ENCODE peak calls at places on chromosomes 5 and 9, in seven cellular contexts. One of them, this sample, is unnamed. For H3K4me1, the result is how much of the 10 kb centered on the place peaks cover.

GRCh38 chr9:106954562-106954961 is 91.6 kb downstream of the ZNF462 start:
- DNase-seq in H9: no peak
- DNase-seq in neuronal stem cell: no peak
- DNase-seq in H1: no peak
- DNase-seq in IMR-90: no peak
- DNase-seq in mesenchymal stem cell: peak
- DNase-seq in trophoblast cell: peak
- DNase-seq in this sample: no peak

GRCh38 chr9:14281136-14281795 is 32.7 kb downstream of the NFIB start:
- DNase-seq in IMR-90: no peak
- DNase-seq in trophoblast cell: no peak
- DNase-seq in H1: no peak
- DNase-seq in H9: no peak
- DNase-seq in neuronal stem cell: no peak
- DNase-seq in mesenchymal stem cell: peak
- DNase-seq in this sample: no peak

GRCh38 chr5:64190562-64191306 is 25.1 kb downstream of the RNF180 start:
- DNase-seq in H1: no peak
- DNase-seq in H9: no peak
- DNase-seq in trophoblast cell: no peak
- DNase-seq in IMR-90: no peak
- DNase-seq in mesenchymal stem cell: no peak
- DNase-seq in neuronal stem cell: no peak
- DNase-seq in this sample: no peak

GRCh38 chr9:36315283-36315682 is 57.0 kb upstream of the GNE start:
- DNase-seq in neuronal stem cell: no peak
- DNase-seq in IMR-90: no peak
- DNase-seq in H9: no peak
- DNase-seq in H1: no peak
- DNase-seq in trophoblast cell: no peak
- DNase-seq in mesenchymal stem cell: peak
- DNase-seq in this sample: no peak

GRCh38 chr5:4374866-4375265 is 765.3 kb upstream of the ADAMTS16 start:
- DNase-seq in mesenchymal stem cell: no peak
- DNase-seq in H9: no peak
- DNase-seq in IMR-90: no peak
- DNase-seq in neuronal stem cell: no peak
- DNase-seq in trophoblast cell: no peak
- DNase-seq in H1: no peak
- DNase-seq in this sample: peak

GRCh38 chr9:124660341-124660801 is 110.7 kb downstream of the NR6A1 start:
- DNase-seq in mesenchymal stem cell: peak
- DNase-seq in IMR-90: peak
- DNase-seq in H1: no peak
- DNase-seq in neuronal stem cell: peak
- DNase-seq in trophoblast cell: peak
- DNase-seq in H9: peak
- DNase-seq in this sample: peak

GRCh38 chr9:87535817-87536539 is 38.3 kb downstream of the DAPK1 start:
- DNase-seq in neuronal stem cell: no peak
- DNase-seq in IMR-90: no peak
- DNase-seq in mesenchymal stem cell: no peak
- DNase-seq in H9: peak
- DNase-seq in H1: no peak
- DNase-seq in trophoblast cell: no peak
- DNase-seq in this sample: no peak

GRCh38 chr5:89397096-89397495 is 514.1 kb upstream of the MEF2C start:
- DNase-seq in H1: no peak
- DNase-seq in neuronal stem cell: no peak
- DNase-seq in IMR-90: no peak
- DNase-seq in H9: no peak
- DNase-seq in trophoblast cell: no peak
- DNase-seq in mesenchymal stem cell: peak
- DNase-seq in this sample: no peak

GRCh38 chr5:76527685-76528161 is 95.5 kb downstream of the F2RL2 start:
- DNase-seq in mesenchymal stem cell: no peak
- DNase-seq in IMR-90: peak
- DNase-seq in H9: no peak
- DNase-seq in H1: no peak
- DNase-seq in neuronal stem cell: no peak
- DNase-seq in trophoblast cell: peak
- DNase-seq in this sample: peak

GRCh38 chr5:159975462-159976019 is 33.4 kb upstream of the TTC1 start:
- DNase-seq in H9: no peak
- DNase-seq in mesenchymal stem cell: peak
- DNase-seq in trophoblast cell: no peak
- DNase-seq in IMR-90: peak
- DNase-seq in H1: no peak
- DNase-seq in neuronal stem cell: no peak
- DNase-seq in this sample: peak

GRCh38 chr9:131348631-131349521 is 45.0 kb upstream of the PRRC2B start:
- DNase-seq in H1: no peak
- DNase-seq in neuronal stem cell: no peak
- DNase-seq in H9: peak
- DNase-seq in mesenchymal stem cell: no peak
- DNase-seq in trophoblast cell: no peak
- DNase-seq in IMR-90: no peak
- DNase-seq in this sample: peak

GRCh38 chr5:89353837-89354551 is 471.0 kb upstream of the MEF2C start:
- DNase-seq in mesenchymal stem cell: no peak
- DNase-seq in neuronal stem cell: no peak
- DNase-seq in IMR-90: no peak
- DNase-seq in trophoblast cell: no peak
- DNase-seq in H1: no peak
- DNase-seq in H9: no peak
- DNase-seq in this sample: peak

GRCh38 chr5:99355881-99356280 is 427.1 kb upstream of the CHD1 start:
- DNase-seq in mesenchymal stem cell: no peak
- DNase-seq in trophoblast cell: peak
- DNase-seq in H9: no peak
- DNase-seq in H1: no peak
- DNase-seq in neuronal stem cell: no peak
- DNase-seq in IMR-90: no peak
- DNase-seq in this sample: no peak

GRCh38 chr5:141349917-141350619 is at the start of gene PCDHGB1:
- DNase-seq in H1: peak
- DNase-seq in trophoblast cell: no peak
- DNase-seq in IMR-90: peak
- DNase-seq in mesenchymal stem cell: peak
- DNase-seq in neuronal stem cell: no peak
- DNase-seq in H9: peak
- DNase-seq in this sample: peak

GRCh38 chr5:102767864-102768263 is 12.8 kb downstream of the PAM start:
- DNase-seq in mesenchymal stem cell: no peak
- DNase-seq in trophoblast cell: no peak
- DNase-seq in H9: no peak
- DNase-seq in IMR-90: no peak
- DNase-seq in H1: no peak
- DNase-seq in neuronal stem cell: no peak
- DNase-seq in this sample: no peak

GRCh38 chr5:65482280-65482726 is 583 bp upstream of the ADAMTS6 start:
- DNase-seq in neuronal stem cell: no peak
- DNase-seq in trophoblast cell: no peak
- DNase-seq in H1: no peak
- DNase-seq in H9: no peak
- DNase-seq in IMR-90: peak
- DNase-seq in mesenchymal stem cell: peak
- DNase-seq in this sample: no peak

GRCh38 chr9:109117856-109118801 is 1.6 kb downstream of the TMEM245 start:
- DNase-seq in H1: no peak
- DNase-seq in IMR-90: peak
- DNase-seq in trophoblast cell: peak
- DNase-seq in mesenchymal stem cell: peak
- DNase-seq in H9: no peak
- DNase-seq in neuronal stem cell: no peak
- DNase-seq in this sample: no peak

GRCh38 chr5:178465861-178466288 is 124.3 kb downstream of the COL23A1 start:
- DNase-seq in mesenchymal stem cell: no peak
- DNase-seq in H9: no peak
- DNase-seq in trophoblast cell: no peak
- DNase-seq in H1: no peak
- DNase-seq in neuronal stem cell: no peak
- DNase-seq in IMR-90: no peak
- DNase-seq in this sample: no peak

GRCh38 chr5:141857226-141857625 is 21.0 kb downstream of the PCDH1 start:
- DNase-seq in H9: no peak
- DNase-seq in trophoblast cell: no peak
- DNase-seq in IMR-90: no peak
- DNase-seq in H1: no peak
- DNase-seq in neuronal stem cell: no peak
- DNase-seq in mesenchymal stem cell: no peak
- DNase-seq in this sample: no peak

GRCh38 chr9:33868430-33869000 is 51.6 kb downstream of the UBE2R2 start:
- DNase-seq in IMR-90: peak
- DNase-seq in H9: no peak
- DNase-seq in trophoblast cell: no peak
- DNase-seq in H1: no peak
- DNase-seq in neuronal stem cell: no peak
- DNase-seq in mesenchymal stem cell: no peak
- DNase-seq in this sample: no peak

GRCh38 chr5:159290741-159291140 is 27.7 kb downstream of the UBLCP1 start:
- DNase-seq in neuronal stem cell: no peak
- DNase-seq in trophoblast cell: no peak
- DNase-seq in IMR-90: peak
- DNase-seq in mesenchymal stem cell: no peak
- DNase-seq in H1: no peak
- DNase-seq in H9: no peak
- DNase-seq in this sample: no peak

GRCh38 chr9:17065062-17065461 is 69.8 kb upstream of the CNTLN start:
- DNase-seq in neuronal stem cell: no peak
- DNase-seq in trophoblast cell: no peak
- DNase-seq in H9: no peak
- DNase-seq in H1: no peak
- DNase-seq in mesenchymal stem cell: no peak
- DNase-seq in IMR-90: peak
- DNase-seq in this sample: no peak

GRCh38 chr5:139306197-139306596 is 12.7 kb downstream of the MATR3 start:
- DNase-seq in neuronal stem cell: no peak
- DNase-seq in mesenchymal stem cell: no peak
- DNase-seq in trophoblast cell: no peak
- DNase-seq in H9: no peak
- DNase-seq in IMR-90: no peak
- DNase-seq in H1: no peak
- DNase-seq in this sample: no peak

GRCh38 chr9:72292184-72292787 is 72.7 kb downstream of the ZFAND5 start:
- DNase-seq in trophoblast cell: no peak
- DNase-seq in IMR-90: peak
- DNase-seq in H9: no peak
- DNase-seq in mesenchymal stem cell: peak
- DNase-seq in H1: no peak
- DNase-seq in neuronal stem cell: no peak
- DNase-seq in this sample: no peak

GRCh38 chr9:137984520-137985257 is 107.1 kb downstream of the CACNA1B start:
- DNase-seq in neuronal stem cell: no peak
- DNase-seq in trophoblast cell: no peak
- DNase-seq in mesenchymal stem cell: no peak
- DNase-seq in H9: no peak
- DNase-seq in H1: no peak
- DNase-seq in IMR-90: no peak
- DNase-seq in this sample: no peak

GRCh38 chr5:59744531-59744992 is 149.0 kb downstream of the PDE4D start:
- DNase-seq in H9: no peak
- DNase-seq in mesenchymal stem cell: peak
- DNase-seq in H1: no peak
- DNase-seq in trophoblast cell: no peak
- DNase-seq in neuronal stem cell: no peak
- DNase-seq in IMR-90: peak
- DNase-seq in this sample: no peak

GRCh38 chr5:162068412-162068811 is 839 bp downstream of the GABRG2 start:
- DNase-seq in IMR-90: no peak
- DNase-seq in mesenchymal stem cell: peak
- DNase-seq in neuronal stem cell: peak
- DNase-seq in trophoblast cell: peak
- DNase-seq in H1: peak
- DNase-seq in H9: peak
- DNase-seq in this sample: peak

GRCh38 chr9:106869458-106869857 is 6.5 kb downstream of the ZNF462 start:
- DNase-seq in IMR-90: peak
- DNase-seq in H1: no peak
- DNase-seq in neuronal stem cell: no peak
- DNase-seq in H9: no peak
- DNase-seq in mesenchymal stem cell: no peak
- DNase-seq in trophoblast cell: no peak
- DNase-seq in this sample: no peak

GRCh38 chr9:4141201-4141750 is 158.6 kb downstream of the GLIS3 start:
- DNase-seq in H9: no peak
- DNase-seq in mesenchymal stem cell: no peak
- DNase-seq in IMR-90: peak
- DNase-seq in H1: no peak
- DNase-seq in trophoblast cell: no peak
- DNase-seq in neuronal stem cell: no peak
- DNase-seq in this sample: no peak

GRCh38 chr5:104815212-104815611 is 1252.6 kb upstream of the NUDT12 start:
- DNase-seq in H1: no peak
- DNase-seq in IMR-90: no peak
- DNase-seq in neuronal stem cell: peak
- DNase-seq in H9: no peak
- DNase-seq in mesenchymal stem cell: no peak
- DNase-seq in trophoblast cell: no peak
- DNase-seq in this sample: no peak
- H3K4me1 ChIP-seq in H1: under half
- H3K4me1 ChIP-seq in IMR-90: under half
- H3K4me1 ChIP-seq in neuronal stem cell: under half
- H3K4me1 ChIP-seq in H9: under half
- H3K4me1 ChIP-seq in mesenchymal stem cell: under half
- H3K4me1 ChIP-seq in trophoblast cell: under half
- H3K4me1 ChIP-seq in this sample: under half

GRCh38 chr5:961002-961710 is 47.4 kb upstream of the NKD2 start:
- DNase-seq in neuronal stem cell: no peak
- DNase-seq in mesenchymal stem cell: no peak
- DNase-seq in H9: peak
- DNase-seq in IMR-90: no peak
- DNase-seq in trophoblast cell: no peak
- DNase-seq in H1: no peak
- DNase-seq in this sample: no peak
- H2BK5ac ChIP-seq in neuronal stem cell: peak
- H2BK5ac ChIP-seq in mesenchymal stem cell: no peak
- H2BK5ac ChIP-seq in H9: no peak
- H2BK5ac ChIP-seq in IMR-90: no peak
- H2BK5ac ChIP-seq in trophoblast cell: no peak
- H2BK5ac ChIP-seq in H1: no peak
- H2BK5ac ChIP-seq in this sample: no peak

GRCh38 chr5:1516615-1517601 is 6.9 kb downstream of the LPCAT1 start:
- DNase-seq in neuronal stem cell: no peak
- DNase-seq in mesenchymal stem cell: peak
- DNase-seq in H1: peak
- DNase-seq in IMR-90: peak
- DNase-seq in H9: peak
- DNase-seq in trophoblast cell: peak
- DNase-seq in this sample: peak
- H3K4me1 ChIP-seq in neuronal stem cell: under half
- H3K4me1 ChIP-seq in mesenchymal stem cell: half or more
- H3K4me1 ChIP-seq in H1: under half
- H3K4me1 ChIP-seq in IMR-90: under half
- H3K4me1 ChIP-seq in H9: under half
- H3K4me1 ChIP-seq in trophoblast cell: half or more
- H3K4me1 ChIP-seq in this sample: under half

GRCh38 chr5:34775886-34776285 is 63.1 kb upstream of the TTC23L start:
- DNase-seq in H1: no peak
- DNase-seq in trophoblast cell: no peak
- DNase-seq in H9: no peak
- DNase-seq in mesenchymal stem cell: no peak
- DNase-seq in IMR-90: no peak
- DNase-seq in neuronal stem cell: no peak
- DNase-seq in this sample: no peak
- H2BK5ac ChIP-seq in H1: no peak
- H2BK5ac ChIP-seq in trophoblast cell: no peak
- H2BK5ac ChIP-seq in H9: no peak
- H2BK5ac ChIP-seq in mesenchymal stem cell: no peak
- H2BK5ac ChIP-seq in IMR-90: peak
- H2BK5ac ChIP-seq in neuronal stem cell: no peak
- H2BK5ac ChIP-seq in this sample: no peak

This sample was measured in mesendoderm.